ENCODE peak calls at places on chromosomes 16 and 17, in six cellular contexts. L is right atrium auricular region, K is mammary epithelial cell, X is SK-N-SH, M is pancreas, R is ovary. G is an unnamed sample. For H3K4me1, the result is how much of the 10 kb centered on the place peaks cover.

GRCh38 chr16:58196898-58197313 is 1.0 kb downstream of the CSNK2A2 start:
- DNase-seq in L (no peak), K (peak), X (peak), M (no peak), R (no peak), G (no peak)

GRCh38 chr16:54347961-54348360 is 61.4 kb upstream of the IRX3 start:
- DNase-seq in L (no peak), K (peak), X (no peak), M (no peak), R (no peak), G (no peak)

GRCh38 chr16:48326937-48327336 is 58.3 kb downstream of the SIAH1 start:
- DNase-seq in L (no peak), K (no peak), X (no peak), M (no peak), R (no peak), G (no peak)

GRCh38 chr17:11996722-11997146 is 541 bp downstream of the ZNF18 start:
- DNase-seq in L (peak), K (peak), X (no peak), M (no peak), R (no peak), G (peak)

GRCh38 chr16:24452724-24453123 is 86.6 kb upstream of the RBBP6 start:
- DNase-seq in L (no peak), K (no peak), X (no peak), M (no peak), R (no peak), G (no peak)

GRCh38 chr16:21156767-21157467 is 1.6 kb upstream of the LDAF1 start:
- DNase-seq in L (no peak), K (peak), X (peak), M (no peak), R (peak), G (no peak)

GRCh38 chr16:71709231-71709781 is 15.2 kb downstream of the PHLPP2 start:
- DNase-seq in L (no peak), K (peak), X (no peak), M (no peak), R (no peak), G (no peak)

GRCh38 chr16:57260294-57260929 is 15.4 kb downstream of the ARL2BP start:
- DNase-seq in L (no peak), K (peak), X (no peak), M (peak), R (no peak), G (no peak)

GRCh38 chr17:41058741-41059140 is 1.2 kb downstream of the KRTAP2-3 start:
- DNase-seq in L (no peak), K (no peak), X (no peak), M (no peak), R (no peak), G (no peak)

GRCh38 chr17:1109606-1110523 is 69.9 kb downstream of the ABR start:
- DNase-seq in L (no peak), K (no peak), X (peak), M (peak), R (no peak), G (no peak)

GRCh38 chr17:4974064-4974670 is 6.5 kb upstream of the SPAG7 start:
- DNase-seq in L (no peak), K (no peak), X (no peak), M (no peak), R (no peak), G (no peak)

GRCh38 chr16:74296465-74297295 is at the start of gene PSMD7:
- DNase-seq in L (peak), K (peak), X (peak), M (peak), R (peak), G (peak)

GRCh38 chr16:11240636-11241473 is 15.1 kb downstream of the SOCS1 start:
- DNase-seq in L (no peak), K (no peak), X (no peak), M (no peak), R (no peak), G (no peak)
- H3K27ac ChIP-seq in L (peak), K (no peak), X (no peak), M (no peak), R (no peak), G (no peak)

GRCh38 chr17:29706045-29706431 is 83.3 kb upstream of the CORO6 start:
- DNase-seq in L (no peak), K (no peak), X (peak), M (no peak), R (no peak), G (no peak)
- H3K4me1 ChIP-seq in L (under half), K (under half), X (under half), M (under half), R (under half), G (under half)

GRCh38 chr16:68091604-68092261 is 6.6 kb downstream of the NFATC3 start:
- DNase-seq in L (no peak), K (peak), X (no peak), M (no peak), R (no peak), G (no peak)
- H3K27ac ChIP-seq in L (no peak), K (peak), X (peak), M (no peak), R (no peak), G (no peak)

DNA sequence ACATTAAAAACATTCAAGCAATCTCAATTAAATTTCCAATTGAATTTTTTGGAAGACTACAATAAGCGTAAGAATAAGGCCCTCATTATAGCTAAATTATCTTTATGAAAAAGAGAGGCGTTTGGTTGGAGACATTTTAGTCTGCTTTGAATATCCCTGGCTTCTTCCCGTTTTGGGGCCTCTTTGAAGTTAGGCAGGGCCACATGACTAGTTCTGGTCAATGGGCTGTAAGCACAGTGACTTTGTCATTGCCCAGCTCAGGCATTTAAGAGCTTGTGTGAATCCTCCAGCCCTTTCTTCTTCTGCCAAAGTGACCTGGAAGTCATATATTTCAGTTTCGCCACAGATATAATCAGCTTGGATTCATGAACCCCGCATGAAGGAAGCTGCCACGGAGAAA is 21.6 kb upstream of the UBTF start:
- DNase-seq in L (no peak), K (no peak), X (peak), M (no peak), R (no peak), G (no peak)
- H3K4me1 ChIP-seq in L (under half), K (under half), X (under half), M (under half), R (under half), G (under half)

DNA sequence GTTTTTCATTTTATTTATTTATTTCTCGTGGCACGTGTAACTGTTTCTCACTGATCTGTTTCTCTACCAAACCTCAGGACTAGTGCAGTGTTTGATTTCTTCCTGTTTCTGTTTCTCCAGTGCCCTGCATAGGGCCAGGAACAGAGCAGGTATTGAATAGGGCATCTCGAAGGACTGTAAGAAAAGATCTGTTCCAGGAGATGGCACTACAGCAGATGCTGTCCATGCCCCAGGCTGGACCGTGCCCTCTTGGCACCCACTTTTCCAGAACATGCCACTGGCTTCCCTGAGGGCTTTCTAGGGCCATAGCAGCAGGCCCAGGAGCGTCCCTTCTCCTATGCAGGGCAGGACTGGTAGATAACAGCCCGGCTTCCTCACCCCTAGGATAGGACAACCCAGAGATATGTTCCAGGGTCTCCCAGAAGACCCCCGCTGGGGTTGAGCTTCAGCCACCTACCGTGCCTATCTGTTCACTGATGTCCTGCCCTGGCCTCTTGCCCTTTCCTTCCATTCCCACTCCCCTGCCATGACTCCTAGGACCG is 4.4 kb downstream of the SNX20 start:
- DNase-seq in L (no peak), K (no peak), X (no peak), M (peak), R (no peak), G (no peak)
- H3K27ac ChIP-seq in L (no peak), K (no peak), X (no peak), M (no peak), R (no peak), G (no peak)

GRCh38 chr16:85564277-85565051 is 48.7 kb upstream of the GSE1 start:
- DNase-seq in L (no peak), K (peak), X (no peak), M (no peak), R (no peak), G (peak)
- H3K4me1 ChIP-seq in L (under half), K (under half), X (under half), M (under half), R (under half), G (under half)

GRCh38 chr16:85321856-85322271 is 209.6 kb upstream of the CIBAR2 start:
- DNase-seq in L (peak), K (no peak), X (peak), M (peak), R (peak), G (peak)
- H3K27ac ChIP-seq in L (peak), K (no peak), X (peak), M (peak), R (peak), G (peak)

DNA sequence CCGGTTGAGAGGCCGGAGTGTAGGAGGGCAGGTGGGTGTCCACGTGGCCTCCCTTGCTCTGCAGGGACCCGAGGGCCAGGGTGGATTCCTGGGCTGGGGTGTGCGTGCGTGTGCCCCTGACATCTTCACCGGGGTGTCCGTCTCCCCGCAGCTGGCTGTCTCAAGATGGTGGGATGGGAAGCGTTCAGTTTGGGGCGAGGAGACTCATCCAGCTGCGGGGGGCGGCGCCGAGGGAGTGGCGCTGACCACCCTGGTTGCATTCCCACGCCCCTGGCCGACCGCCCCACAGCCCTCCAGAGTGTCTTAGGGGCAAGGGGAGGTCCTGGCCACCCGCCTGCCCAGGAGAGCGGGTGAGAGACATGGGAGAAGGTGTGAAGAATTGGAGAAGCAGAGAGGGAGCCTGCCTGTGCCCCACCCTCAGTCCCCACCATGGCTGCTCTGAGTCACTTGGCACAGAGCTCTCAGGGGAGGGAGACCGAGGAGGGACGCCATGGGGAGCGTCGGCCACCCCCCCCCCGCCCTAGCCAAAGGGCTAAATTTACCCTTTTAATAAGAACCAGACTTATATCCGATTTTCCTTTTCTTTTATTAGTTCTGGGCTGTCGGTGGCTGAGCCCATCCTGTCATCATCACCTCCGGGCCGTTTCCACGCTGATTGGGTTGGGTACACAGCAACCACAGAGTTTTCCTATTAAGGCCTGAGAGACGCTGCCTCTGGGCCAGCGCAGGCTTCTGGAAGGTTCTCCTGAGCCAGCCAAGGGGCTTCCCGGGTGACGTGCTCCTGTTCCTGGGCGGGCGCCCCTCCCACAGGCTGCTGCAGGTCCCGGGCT is 22.0 kb downstream of the BAHCC1 start:
- DNase-seq in L (peak), K (no peak), X (no peak), M (no peak), R (no peak), G (no peak)
- H3K4me1 ChIP-seq in L (under half), K (under half), X (half or more), M (under half), R (under half), G (under half)

GRCh38 chr17:7219812-7220592 is at the start of the genes ACADVL and DLG4:
- DNase-seq in L (peak), K (peak), X (peak), M (peak), R (peak), G (peak)

GRCh38 chr17:7217113-7217987 is 2.3 kb downstream of the DLG4 start:
- DNase-seq in L (no peak), K (no peak), X (peak), M (peak), R (peak), G (peak)

GRCh38 chr17:7219434-7219811 is 213 bp downstream of the DLG4 start:
- DNase-seq in L (no peak), K (no peak), X (no peak), M (no peak), R (no peak), G (no peak)

GRCh38 chr17:7218166-7218565 is 1.5 kb downstream of the DLG4 start:
- DNase-seq in L (no peak), K (no peak), X (no peak), M (peak), R (no peak), G (no peak)

DNA sequence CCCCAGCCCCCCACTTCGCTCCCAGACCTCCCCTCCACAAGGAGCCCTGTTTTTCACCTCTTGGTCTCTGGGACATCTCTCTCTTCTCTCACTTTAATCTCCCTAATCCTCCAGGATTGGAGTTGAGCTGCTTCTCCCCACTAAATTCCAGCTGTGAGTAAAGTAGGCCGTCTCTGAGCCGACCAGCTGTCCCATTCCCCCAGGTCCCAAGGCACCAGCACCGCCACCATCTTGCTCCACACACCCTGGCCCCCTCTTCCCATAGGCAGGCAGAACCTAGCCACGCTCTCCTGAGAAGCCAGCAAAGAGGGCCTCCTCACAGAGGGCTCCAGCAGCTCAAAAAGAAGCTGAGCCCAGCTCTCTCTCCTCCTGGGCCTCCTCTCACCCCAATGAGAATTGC is 862 bp downstream of the DLG4 start:
- DNase-seq in L (no peak), K (no peak), X (no peak), M (no peak), R (no peak), G (peak)
- H3K27ac ChIP-seq in L (peak), K (no peak), X (peak), M (no peak), R (no peak), G (peak)

G was measured in right lobe of liver.